ENCODE peak calls at places on chromosomes 6 and 20, in five cellular contexts. W is memory B cell, P is NCI-H446 treated with DMSO at 0.1 percent for 48 hours, U is amygdala, E is AG04450. Z is an unnamed sample.
A peak's percentile ranks its signal among the peaks of the same experiment; 100 is the strongest.

GRCh38 chr20:10357061-10357708 is 76.8 kb downstream of the MKKS start:
- DNase-seq in E (no peak), U (no peak), W (no peak), P (no peak), Z (no peak)

GRCh38 chr6:38942442-38942841 is 106.1 kb upstream of the GLP1R start:
- DNase-seq in E (no peak), U (no peak), P (no peak), W (no peak), Z (no peak)

GRCh38 chr6:70310063-70310694 is 7.3 kb upstream of the COL9A1 start:
- DNase-seq in U (no peak), P (no peak), E (no peak), W (no peak), Z (no peak)

GRCh38 chr6:37456126-37456525 is 23.1 kb downstream of the CMTR1 start:
- DNase-seq in U (no peak), E (peak; percentile 29), P (no peak), W (no peak), Z (no peak)

GRCh38 chr6:132257561-132257960 is 143.7 kb downstream of the MOXD1 start:
- DNase-seq in E (no peak), U (no peak), P (no peak), W (no peak), Z (no peak)

GRCh38 chr20:35092524-35093244 is at the start of gene TRPC4AP:
- DNase-seq in U (peak; percentile 87), E (peak; percentile 65), P (peak; percentile 84), W (peak; percentile 91), Z (peak; percentile 85)

GRCh38 chr6:105803439-105803838 is 282.7 kb upstream of the PRDM1 start:
- DNase-seq in P (no peak), E (no peak), U (no peak), W (no peak), Z (no peak)

GRCh38 chr6:170553686-170554085 is 483 bp upstream of the TBP start:
- DNase-seq in W (no peak), E (no peak), P (no peak), U (no peak), Z (no peak)

GRCh38 chr20:745683-746301 is 22.5 kb downstream of the SLC52A3 start:
- DNase-seq in W (no peak), P (no peak), E (no peak), U (no peak), Z (no peak)

GRCh38 chr6:141483561-141484061 is 649.1 kb upstream of the GJE1 start:
- DNase-seq in P (peak; percentile 54), W (no peak), E (peak; percentile 50), U (no peak), Z (no peak)

GRCh38 chr6:29850011-29850553 is 22.5 kb downstream of the HLA-G start:
- DNase-seq in W (no peak), E (no peak), P (no peak), U (no peak), Z (no peak)

GRCh38 chr20:10927011-10927583 is 253.3 kb upstream of the JAG1 start:
- DNase-seq in U (no peak), P (no peak), W (no peak), E (no peak), Z (no peak)

GRCh38 chr6:32685603-32686002 is 19.1 kb upstream of the HLA-DQB1 start:
- DNase-seq in E (no peak), W (no peak), U (no peak), P (no peak), Z (no peak)

GRCh38 chr20:58839474-58839874 is 11.2 kb downstream of the GNAS-AS1 start:
- DNase-seq in P (no peak), U (no peak), W (no peak), E (no peak), Z (peak; percentile 35)

GRCh38 chr6:43264599-43264998 is 21.3 kb downstream of the TTBK1 start:
- DNase-seq in E (no peak), P (no peak), W (no peak), U (no peak), Z (no peak)

GRCh38 chr6:161694995-161695394 is 421.1 kb upstream of the AGPAT4 start:
- DNase-seq in U (no peak), W (no peak), E (no peak), P (no peak), Z (no peak)

GRCh38 chr6:117418320-117418719 is 7.4 kb downstream of the ROS1 start:
- DNase-seq in P (no peak), U (no peak), W (no peak), E (no peak), Z (no peak)

GRCh38 chr20:57851025-57851682 is 141.3 kb upstream of the PMEPA1 start:
- DNase-seq in U (no peak), W (no peak), P (no peak), E (no peak), Z (no peak)

GRCh38 chr20:11919571-11919970 is 1.9 kb downstream of the BTBD3 start:
- DNase-seq in P (no peak), W (no peak), E (no peak), U (no peak), Z (no peak)

GRCh38 chr6:134938896-134939295 is 11.0 kb downstream of the ALDH8A1 start:
- DNase-seq in P (no peak), U (no peak), W (no peak), E (no peak), Z (no peak)

GRCh38 chr6:122869437-122870024 is 80.5 kb downstream of the SMPDL3A start:
- DNase-seq in P (peak; percentile 30), U (no peak), E (peak; percentile 8), W (no peak), Z (peak; percentile 20)